ENCODE peak calls at places on chromosomes 6 and 20, in seven cellular contexts. One of them, this sample, is unnamed.

GRCh38 chr6:30163090-30163917 is at the start of gene TRIM15:
- DNase-seq in Calu3: peak; percentile 84
- DNase-seq in amniotic epithelial cell: no peak
- DNase-seq in NCI-H524: no peak
- DNase-seq in naive B cell: no peak
- DNase-seq in AG08396: no peak
- DNase-seq in stimulated activated naive CD8-positive, alpha-beta T cell treated with anti-CD3 and anti-CD28 coated beads, Interleukin-15, amount 100 ng/mL, for 72 hours: peak; percentile 45
- DNase-seq in this sample: peak; percentile 30

GRCh38 chr6:110067837-110068591 is 89.9 kb downstream of the GPR6 start:
- DNase-seq in Calu3: no peak
- DNase-seq in amniotic epithelial cell: no peak
- DNase-seq in NCI-H524: no peak
- DNase-seq in naive B cell: no peak
- DNase-seq in AG08396: no peak
- DNase-seq in stimulated activated naive CD8-positive, alpha-beta T cell treated with anti-CD3 and anti-CD28 coated beads, Interleukin-15, amount 100 ng/mL, for 72 hours: no peak
- DNase-seq in this sample: no peak

GRCh38 chr20:23446505-23446904 is 6.2 kb downstream of the CST11 start:
- DNase-seq in Calu3: no peak
- DNase-seq in amniotic epithelial cell: peak; percentile 64
- DNase-seq in NCI-H524: peak; percentile 60
- DNase-seq in naive B cell: no peak
- DNase-seq in AG08396: peak; percentile 26
- DNase-seq in stimulated activated naive CD8-positive, alpha-beta T cell treated with anti-CD3 and anti-CD28 coated beads, Interleukin-15, amount 100 ng/mL, for 72 hours: no peak
- DNase-seq in this sample: peak; percentile 85

GRCh38 chr6:781350-781961 is 88.5 kb upstream of the EXOC2 start:
- DNase-seq in Calu3: no peak
- DNase-seq in amniotic epithelial cell: no peak
- DNase-seq in NCI-H524: no peak
- DNase-seq in naive B cell: no peak
- DNase-seq in AG08396: no peak
- DNase-seq in stimulated activated naive CD8-positive, alpha-beta T cell treated with anti-CD3 and anti-CD28 coated beads, Interleukin-15, amount 100 ng/mL, for 72 hours: no peak
- DNase-seq in this sample: no peak

GRCh38 chr6:135675862-135676261 is 175.6 kb upstream of the PDE7B start:
- DNase-seq in Calu3: peak; percentile 45
- DNase-seq in amniotic epithelial cell: peak; percentile 67
- DNase-seq in NCI-H524: peak; percentile 87
- DNase-seq in naive B cell: peak; percentile 58
- DNase-seq in AG08396: no peak
- DNase-seq in stimulated activated naive CD8-positive, alpha-beta T cell treated with anti-CD3 and anti-CD28 coated beads, Interleukin-15, amount 100 ng/mL, for 72 hours: peak; percentile 48
- DNase-seq in this sample: peak; percentile 18

GRCh38 chr6:20952605-20953004 is 418.3 kb downstream of the CDKAL1 start:
- DNase-seq in Calu3: no peak
- DNase-seq in amniotic epithelial cell: peak; percentile 30
- DNase-seq in NCI-H524: no peak
- DNase-seq in naive B cell: no peak
- DNase-seq in AG08396: peak; percentile 9
- DNase-seq in stimulated activated naive CD8-positive, alpha-beta T cell treated with anti-CD3 and anti-CD28 coated beads, Interleukin-15, amount 100 ng/mL, for 72 hours: no peak
- DNase-seq in this sample: no peak

GRCh38 chr20:51665543-51666118 is 102.6 kb downstream of the ATP9A start:
- DNase-seq in Calu3: no peak
- DNase-seq in amniotic epithelial cell: no peak
- DNase-seq in NCI-H524: no peak
- DNase-seq in naive B cell: no peak
- DNase-seq in AG08396: no peak
- DNase-seq in stimulated activated naive CD8-positive, alpha-beta T cell treated with anti-CD3 and anti-CD28 coated beads, Interleukin-15, amount 100 ng/mL, for 72 hours: no peak
- DNase-seq in this sample: no peak

GRCh38 chr6:100472674-100473073 is 8.0 kb upstream of the SIM1 start:
- DNase-seq in Calu3: peak; percentile 34
- DNase-seq in amniotic epithelial cell: peak; percentile 32
- DNase-seq in NCI-H524: no peak
- DNase-seq in naive B cell: no peak
- DNase-seq in AG08396: no peak
- DNase-seq in stimulated activated naive CD8-positive, alpha-beta T cell treated with anti-CD3 and anti-CD28 coated beads, Interleukin-15, amount 100 ng/mL, for 72 hours: no peak
- DNase-seq in this sample: no peak

GRCh38 chr20:32477594-32478512 is 107.3 kb downstream of the NOL4L start:
- DNase-seq in Calu3: no peak
- DNase-seq in amniotic epithelial cell: no peak
- DNase-seq in NCI-H524: no peak
- DNase-seq in naive B cell: no peak
- DNase-seq in AG08396: no peak
- DNase-seq in stimulated activated naive CD8-positive, alpha-beta T cell treated with anti-CD3 and anti-CD28 coated beads, Interleukin-15, amount 100 ng/mL, for 72 hours: no peak
- DNase-seq in this sample: no peak

GRCh38 chr6:12577124-12577845 is 139.3 kb upstream of the PHACTR1 start:
- DNase-seq in Calu3: no peak
- DNase-seq in amniotic epithelial cell: peak; percentile 79
- DNase-seq in NCI-H524: no peak
- DNase-seq in naive B cell: no peak
- DNase-seq in AG08396: peak; percentile 16
- DNase-seq in stimulated activated naive CD8-positive, alpha-beta T cell treated with anti-CD3 and anti-CD28 coated beads, Interleukin-15, amount 100 ng/mL, for 72 hours: no peak
- DNase-seq in this sample: no peak

GRCh38 chr20:1337441-1337840 is 8.5 kb upstream of the SDCBP2 start:
- DNase-seq in Calu3: no peak
- DNase-seq in amniotic epithelial cell: no peak
- DNase-seq in NCI-H524: no peak
- DNase-seq in naive B cell: no peak
- DNase-seq in AG08396: no peak
- DNase-seq in stimulated activated naive CD8-positive, alpha-beta T cell treated with anti-CD3 and anti-CD28 coated beads, Interleukin-15, amount 100 ng/mL, for 72 hours: no peak
- DNase-seq in this sample: no peak

GRCh38 chr6:90222724-90223198 is 73.9 kb downstream of the BACH2 start:
- DNase-seq in Calu3: peak; percentile 49
- DNase-seq in amniotic epithelial cell: no peak
- DNase-seq in NCI-H524: no peak
- DNase-seq in naive B cell: no peak
- DNase-seq in AG08396: no peak
- DNase-seq in stimulated activated naive CD8-positive, alpha-beta T cell treated with anti-CD3 and anti-CD28 coated beads, Interleukin-15, amount 100 ng/mL, for 72 hours: no peak
- DNase-seq in this sample: no peak

GRCh38 chr20:15703171-15703911 is 869.9 kb downstream of the KIF16B start:
- DNase-seq in Calu3: peak; percentile 0
- DNase-seq in amniotic epithelial cell: no peak
- DNase-seq in NCI-H524: no peak
- DNase-seq in naive B cell: no peak
- DNase-seq in AG08396: peak; percentile 41
- DNase-seq in stimulated activated naive CD8-positive, alpha-beta T cell treated with anti-CD3 and anti-CD28 coated beads, Interleukin-15, amount 100 ng/mL, for 72 hours: no peak
- DNase-seq in this sample: no peak

GRCh38 chr6:128963561-128963960 is 80.6 kb downstream of the LAMA2 start:
- DNase-seq in Calu3: no peak
- DNase-seq in amniotic epithelial cell: peak; percentile 91
- DNase-seq in NCI-H524: no peak
- DNase-seq in naive B cell: no peak
- DNase-seq in AG08396: peak; percentile 7
- DNase-seq in stimulated activated naive CD8-positive, alpha-beta T cell treated with anti-CD3 and anti-CD28 coated beads, Interleukin-15, amount 100 ng/mL, for 72 hours: no peak
- DNase-seq in this sample: no peak

GRCh38 chr6:73263570-73263909 is 544 bp upstream of the KHDC1 start:
- DNase-seq in Calu3: no peak
- DNase-seq in amniotic epithelial cell: no peak
- DNase-seq in NCI-H524: peak; percentile 39
- DNase-seq in naive B cell: no peak
- DNase-seq in AG08396: peak; percentile 20
- DNase-seq in stimulated activated naive CD8-positive, alpha-beta T cell treated with anti-CD3 and anti-CD28 coated beads, Interleukin-15, amount 100 ng/mL, for 72 hours: no peak
- DNase-seq in this sample: no peak

GRCh38 chr6:138555294-138555988 is 56.1 kb upstream of the NHSL1 start:
- DNase-seq in Calu3: no peak
- DNase-seq in amniotic epithelial cell: peak; percentile 37
- DNase-seq in NCI-H524: no peak
- DNase-seq in naive B cell: no peak
- DNase-seq in AG08396: no peak
- DNase-seq in stimulated activated naive CD8-positive, alpha-beta T cell treated with anti-CD3 and anti-CD28 coated beads, Interleukin-15, amount 100 ng/mL, for 72 hours: no peak
- DNase-seq in this sample: no peak

GRCh38 chr6:131331146-131331545 is 195.9 kb downstream of the AKAP7 start:
- DNase-seq in Calu3: no peak
- DNase-seq in amniotic epithelial cell: no peak
- DNase-seq in NCI-H524: no peak
- DNase-seq in naive B cell: no peak
- DNase-seq in AG08396: no peak
- DNase-seq in stimulated activated naive CD8-positive, alpha-beta T cell treated with anti-CD3 and anti-CD28 coated beads, Interleukin-15, amount 100 ng/mL, for 72 hours: no peak
- DNase-seq in this sample: no peak

GRCh38 chr6:142482249-142482648 is 180.4 kb downstream of the ADGRG6 start:
- DNase-seq in Calu3: no peak
- DNase-seq in amniotic epithelial cell: no peak
- DNase-seq in NCI-H524: no peak
- DNase-seq in naive B cell: no peak
- DNase-seq in AG08396: no peak
- DNase-seq in stimulated activated naive CD8-positive, alpha-beta T cell treated with anti-CD3 and anti-CD28 coated beads, Interleukin-15, amount 100 ng/mL, for 72 hours: no peak
- DNase-seq in this sample: no peak

GRCh38 chr6:64691069-64691468 is 1016.0 kb downstream of the EYS start:
- DNase-seq in Calu3: no peak
- DNase-seq in amniotic epithelial cell: peak; percentile 69
- DNase-seq in NCI-H524: no peak
- DNase-seq in naive B cell: no peak
- DNase-seq in AG08396: no peak
- DNase-seq in stimulated activated naive CD8-positive, alpha-beta T cell treated with anti-CD3 and anti-CD28 coated beads, Interleukin-15, amount 100 ng/mL, for 72 hours: no peak
- DNase-seq in this sample: no peak

GRCh38 chr20:51062065-51062464 is 39.2 kb upstream of the KCNG1 start:
- DNase-seq in Calu3: no peak
- DNase-seq in amniotic epithelial cell: peak; percentile 23
- DNase-seq in NCI-H524: no peak
- DNase-seq in naive B cell: no peak
- DNase-seq in AG08396: no peak
- DNase-seq in stimulated activated naive CD8-positive, alpha-beta T cell treated with anti-CD3 and anti-CD28 coated beads, Interleukin-15, amount 100 ng/mL, for 72 hours: peak; percentile 38
- DNase-seq in this sample: no peak

GRCh38 chr6:16239090-16239797 is 857 bp downstream of the GMPR start:
- DNase-seq in Calu3: peak; percentile 71
- DNase-seq in amniotic epithelial cell: peak; percentile 32
- DNase-seq in NCI-H524: peak; percentile 64
- DNase-seq in naive B cell: no peak
- DNase-seq in AG08396: peak; percentile 55
- DNase-seq in stimulated activated naive CD8-positive, alpha-beta T cell treated with anti-CD3 and anti-CD28 coated beads, Interleukin-15, amount 100 ng/mL, for 72 hours: peak; percentile 12
- DNase-seq in this sample: peak; percentile 30

GRCh38 chr20:63648895-63649589 is 4.2 kb downstream of the STMN3 start:
- DNase-seq in Calu3: no peak
- DNase-seq in amniotic epithelial cell: no peak
- DNase-seq in NCI-H524: no peak
- DNase-seq in naive B cell: no peak
- DNase-seq in AG08396: no peak
- DNase-seq in stimulated activated naive CD8-positive, alpha-beta T cell treated with anti-CD3 and anti-CD28 coated beads, Interleukin-15, amount 100 ng/mL, for 72 hours: no peak
- DNase-seq in this sample: no peak

GRCh38 chr6:45423111-45423900 is 45.6 kb upstream of the SUPT3H start:
- DNase-seq in Calu3: no peak
- DNase-seq in amniotic epithelial cell: no peak
- DNase-seq in NCI-H524: no peak
- DNase-seq in naive B cell: no peak
- DNase-seq in AG08396: peak; percentile 53
- DNase-seq in stimulated activated naive CD8-positive, alpha-beta T cell treated with anti-CD3 and anti-CD28 coated beads, Interleukin-15, amount 100 ng/mL, for 72 hours: peak; percentile 53
- DNase-seq in this sample: peak; percentile 53

GRCh38 chr20:44730441-44730840 is 15.2 kb upstream of the KCNK15 start:
- DNase-seq in Calu3: peak; percentile 76
- DNase-seq in amniotic epithelial cell: peak; percentile 90
- DNase-seq in NCI-H524: no peak
- DNase-seq in naive B cell: no peak
- DNase-seq in AG08396: no peak
- DNase-seq in stimulated activated naive CD8-positive, alpha-beta T cell treated with anti-CD3 and anti-CD28 coated beads, Interleukin-15, amount 100 ng/mL, for 72 hours: no peak
- DNase-seq in this sample: no peak

GRCh38 chr20:47576516-47577033 is 74.9 kb downstream of the NCOA3 start:
- DNase-seq in Calu3: peak; percentile 78
- DNase-seq in amniotic epithelial cell: peak; percentile 90
- DNase-seq in NCI-H524: peak; percentile 80
- DNase-seq in naive B cell: peak; percentile 29
- DNase-seq in AG08396: peak; percentile 83
- DNase-seq in stimulated activated naive CD8-positive, alpha-beta T cell treated with anti-CD3 and anti-CD28 coated beads, Interleukin-15, amount 100 ng/mL, for 72 hours: no peak
- DNase-seq in this sample: no peak

GRCh38 chr6:25883536-25883935 is 9.5 kb upstream of the SLC17A3 start:
- DNase-seq in Calu3: no peak
- DNase-seq in amniotic epithelial cell: peak; percentile 70
- DNase-seq in NCI-H524: no peak
- DNase-seq in naive B cell: no peak
- DNase-seq in AG08396: no peak
- DNase-seq in stimulated activated naive CD8-positive, alpha-beta T cell treated with anti-CD3 and anti-CD28 coated beads, Interleukin-15, amount 100 ng/mL, for 72 hours: no peak
- DNase-seq in this sample: no peak

GRCh38 chr20:2303693-2304092 is 7.9 kb downstream of the TGM3 start:
- DNase-seq in Calu3: no peak
- DNase-seq in amniotic epithelial cell: no peak
- DNase-seq in NCI-H524: no peak
- DNase-seq in naive B cell: no peak
- DNase-seq in AG08396: no peak
- DNase-seq in stimulated activated naive CD8-positive, alpha-beta T cell treated with anti-CD3 and anti-CD28 coated beads, Interleukin-15, amount 100 ng/mL, for 72 hours: no peak
- DNase-seq in this sample: no peak

GRCh38 chr20:32316667-32317066 is 39.2 kb downstream of the KIF3B start:
- DNase-seq in Calu3: no peak
- DNase-seq in amniotic epithelial cell: no peak
- DNase-seq in NCI-H524: no peak
- DNase-seq in naive B cell: no peak
- DNase-seq in AG08396: no peak
- DNase-seq in stimulated activated naive CD8-positive, alpha-beta T cell treated with anti-CD3 and anti-CD28 coated beads, Interleukin-15, amount 100 ng/mL, for 72 hours: no peak
- DNase-seq in this sample: no peak

GRCh38 chr20:3172126-3172932 is 1.0 kb downstream of the LZTS3 start:
- DNase-seq in Calu3: no peak
- DNase-seq in amniotic epithelial cell: no peak
- DNase-seq in NCI-H524: no peak
- DNase-seq in naive B cell: no peak
- DNase-seq in AG08396: no peak
- DNase-seq in stimulated activated naive CD8-positive, alpha-beta T cell treated with anti-CD3 and anti-CD28 coated beads, Interleukin-15, amount 100 ng/mL, for 72 hours: no peak
- DNase-seq in this sample: no peak

GRCh38 chr20:14232650-14233049 is 104.8 kb downstream of the FLRT3 start:
- DNase-seq in Calu3: no peak
- DNase-seq in amniotic epithelial cell: no peak
- DNase-seq in NCI-H524: no peak
- DNase-seq in naive B cell: no peak
- DNase-seq in AG08396: no peak
- DNase-seq in stimulated activated naive CD8-positive, alpha-beta T cell treated with anti-CD3 and anti-CD28 coated beads, Interleukin-15, amount 100 ng/mL, for 72 hours: no peak
- DNase-seq in this sample: no peak

GRCh38 chr20:31505903-31506302 is 8.3 kb upstream of the HM13 start:
- DNase-seq in Calu3: no peak
- DNase-seq in amniotic epithelial cell: no peak
- DNase-seq in NCI-H524: no peak
- DNase-seq in naive B cell: no peak
- DNase-seq in AG08396: no peak
- DNase-seq in stimulated activated naive CD8-positive, alpha-beta T cell treated with anti-CD3 and anti-CD28 coated beads, Interleukin-15, amount 100 ng/mL, for 72 hours: no peak
- DNase-seq in this sample: no peak

GRCh38 chr6:158231551-158232444 is 63.6 kb downstream of the GTF2H5 start:
- DNase-seq in Calu3: peak; percentile 84
- DNase-seq in amniotic epithelial cell: peak; percentile 43
- DNase-seq in NCI-H524: peak; percentile 81
- DNase-seq in naive B cell: peak; percentile 76
- DNase-seq in AG08396: peak; percentile 95
- DNase-seq in stimulated activated naive CD8-positive, alpha-beta T cell treated with anti-CD3 and anti-CD28 coated beads, Interleukin-15, amount 100 ng/mL, for 72 hours: peak; percentile 70
- DNase-seq in this sample: peak; percentile 71

GRCh38 chr6:167987811-167988495 is 9.5 kb upstream of the KIF25 start:
- DNase-seq in Calu3: no peak
- DNase-seq in amniotic epithelial cell: no peak
- DNase-seq in NCI-H524: no peak
- DNase-seq in naive B cell: no peak
- DNase-seq in AG08396: no peak
- DNase-seq in stimulated activated naive CD8-positive, alpha-beta T cell treated with anti-CD3 and anti-CD28 coated beads, Interleukin-15, amount 100 ng/mL, for 72 hours: no peak
- DNase-seq in this sample: no peak

GRCh38 chr6:144415014-144415413 is 129.9 kb downstream of the UTRN start:
- DNase-seq in Calu3: no peak
- DNase-seq in amniotic epithelial cell: peak; percentile 81
- DNase-seq in NCI-H524: no peak
- DNase-seq in naive B cell: no peak
- DNase-seq in AG08396: peak; percentile 19
- DNase-seq in stimulated activated naive CD8-positive, alpha-beta T cell treated with anti-CD3 and anti-CD28 coated beads, Interleukin-15, amount 100 ng/mL, for 72 hours: no peak
- DNase-seq in this sample: no peak

GRCh38 chr20:63773571-63774347 is 34.2 kb downstream of the SLC2A4RG start:
- DNase-seq in Calu3: no peak
- DNase-seq in amniotic epithelial cell: no peak
- DNase-seq in NCI-H524: no peak
- DNase-seq in naive B cell: no peak
- DNase-seq in AG08396: no peak
- DNase-seq in stimulated activated naive CD8-positive, alpha-beta T cell treated with anti-CD3 and anti-CD28 coated beads, Interleukin-15, amount 100 ng/mL, for 72 hours: no peak
- DNase-seq in this sample: no peak

This sample was measured in WTC11.